ENCODE peak calls at places on chromosomes 7 and 10, in four cellular contexts. R is hepatocyte, S is A172, L is tibial artery. D is an unnamed sample.

GRCh38 chr7:54960517-54960916 is 58.3 kb upstream of the EGFR start:
- DNase-seq in R (no peak), S (peak), L (no peak), D (peak)

GRCh38 chr10:5013385-5013784 is 9.7 kb upstream of the AKR1C2 start:
- DNase-seq in R (no peak), S (no peak), L (no peak), D (no peak)

GRCh38 chr7:15462721-15463389 is 99.0 kb downstream of the AGMO start:
- DNase-seq in R (no peak), S (no peak), L (no peak), D (no peak)

GRCh38 chr10:76036962-76037361 is 605.5 kb downstream of the LRMDA start:
- DNase-seq in R (peak), S (no peak), L (no peak), D (no peak)

GRCh38 chr7:39617010-39617409 is 6.4 kb upstream of the RALA start:
- DNase-seq in R (no peak), S (no peak), L (no peak), D (no peak)

GRCh38 chr10:96295475-96295874 is 8.8 kb upstream of the DNTT start:
- DNase-seq in R (no peak), S (no peak), L (no peak), D (no peak)

GRCh38 chr7:123070702-123071286 is 75.3 kb upstream of the TAS2R16 start:
- DNase-seq in R (peak), S (peak), L (no peak), D (no peak)

GRCh38 chr10:126476256-126476655 is 88.0 kb upstream of the ADAM12 start:
- DNase-seq in R (no peak), S (no peak), L (no peak), D (no peak)

GRCh38 chr7:2128601-2129375 is 104.0 kb downstream of the MAD1L1 start:
- DNase-seq in R (no peak), S (no peak), L (no peak), D (no peak)

GRCh38 chr7:136183981-136184380 is 206.8 kb upstream of the MTPN start:
- DNase-seq in R (peak), S (no peak), L (no peak), D (no peak)

GRCh38 chr7:29815181-29816105 is 9.1 kb downstream of the WIPF3 start:
- DNase-seq in R (no peak), S (no peak), L (no peak), D (no peak)

D was measured in MCF 10A.